ENCODE peak calls at places on chromosomes 2 and 18, in six cellular contexts. D is progenitor cell of endocrine pancreas, U is GM10248, G is astrocyte, M is uterus, K is thoracic aorta. R is an unnamed sample.

GRCh38 chr2:98569197-98569793 is 39.0 kb downstream of the COA5 start:
- DNase-seq in U (peak), G (no peak), K (no peak), D (peak), M (peak), R (peak)

GRCh38 chr2:146004470-146004869 is 1484.6 kb upstream of the ZEB2 start:
- DNase-seq in D (no peak), M (no peak), G (peak), U (no peak), K (no peak), R (no peak)

GRCh38 chr2:102033028-102033749 is 41.4 kb downstream of the IL1R2 start:
- DNase-seq in K (no peak), U (peak), D (no peak), G (peak), M (peak), R (peak)

GRCh38 chr2:135004005-135004746 is 43.1 kb downstream of the MAP3K19 start:
- DNase-seq in D (peak), M (peak), U (peak), K (no peak), G (peak), R (peak)

GRCh38 chr2:222442665-222443064 is 18.3 kb downstream of the SGPP2 start:
- DNase-seq in U (no peak), M (no peak), K (no peak), G (no peak), D (no peak), R (no peak)

GRCh38 chr2:168611091-168611490 is 155.0 kb downstream of the CERS6 start:
- DNase-seq in G (peak), M (no peak), U (no peak), K (no peak), D (no peak), R (no peak)

GRCh38 chr2:190791347-190791982 is 89.2 kb upstream of the GLS start:
- DNase-seq in D (no peak), M (peak), K (peak), G (peak), U (no peak), R (peak)

GRCh38 chr2:12109363-12110017 is 363.1 kb downstream of the LPIN1 start:
- DNase-seq in D (no peak), U (no peak), K (no peak), M (no peak), G (no peak), R (no peak)

GRCh38 chr2:109300582-109300981 is 171.6 kb downstream of the SH3RF3 start:
- DNase-seq in D (no peak), G (no peak), K (no peak), M (no peak), U (no peak), R (no peak)

GRCh38 chr2:33848486-33848885 is 249.4 kb upstream of the FAM98A start:
- DNase-seq in D (no peak), M (no peak), G (peak), K (no peak), U (no peak), R (no peak)

GRCh38 chr2:181517685-181518301 is 60.6 kb downstream of the ITGA4 start:
- DNase-seq in M (no peak), D (no peak), G (peak), K (no peak), U (no peak), R (no peak)

GRCh38 chr2:16625201-16625729 is 40.4 kb downstream of the CYRIA start:
- DNase-seq in D (no peak), U (no peak), G (no peak), M (no peak), K (no peak), R (peak)

GRCh38 chr2:95315801-95316411 is 18.8 kb downstream of the KCNIP3 start:
- DNase-seq in K (no peak), M (no peak), G (peak), D (no peak), U (no peak), R (no peak)

GRCh38 chr2:68708629-68709028 is 26.0 kb upstream of the ARHGAP25 start:
- DNase-seq in K (no peak), D (no peak), U (no peak), M (no peak), G (no peak), R (no peak)

GRCh38 chr2:48734576-48735303 is 20.8 kb downstream of the LHCGR start:
- DNase-seq in M (no peak), G (no peak), U (no peak), K (no peak), D (no peak), R (no peak)

GRCh38 chr2:42249887-42250286 is 80.7 kb downstream of the EML4 start:
- DNase-seq in G (peak), M (no peak), D (no peak), K (no peak), U (no peak), R (no peak)

GRCh38 chr2:172372436-172372835 is 55.0 kb upstream of the ITGA6 start:
- DNase-seq in K (no peak), M (no peak), D (no peak), G (no peak), U (no peak), R (no peak)

GRCh38 chr2:157929871-157930667 is 53.9 kb upstream of the ACVR1 start:
- DNase-seq in K (no peak), U (no peak), D (no peak), M (no peak), G (no peak), R (no peak)

GRCh38 chr2:236794074-236794473 is 224.4 kb downstream of the ACKR3 start:
- DNase-seq in D (no peak), G (no peak), U (no peak), K (no peak), M (no peak), R (no peak)

GRCh38 chr2:233981574-233982420 is 64.6 kb downstream of the TRPM8 start:
- DNase-seq in G (no peak), D (no peak), M (no peak), U (no peak), K (no peak), R (no peak)

GRCh38 chr2:10220516-10221391 is 82.0 kb upstream of the HPCAL1 start:
- DNase-seq in U (no peak), D (no peak), K (no peak), G (peak), M (no peak), R (no peak)

GRCh38 chr2:148135705-148136104 is 114.8 kb downstream of the MBD5 start:
- DNase-seq in K (no peak), G (no peak), M (no peak), U (no peak), D (no peak), R (no peak)

GRCh38 chr18:62860062-62860461 is 144.7 kb downstream of the PHLPP1 start:
- DNase-seq in U (no peak), K (no peak), D (no peak), G (no peak), M (no peak), R (no peak)

GRCh38 chr2:86695053-86695691 is 24.9 kb upstream of the RMND5A start:
- DNase-seq in M (no peak), G (peak), U (no peak), K (no peak), D (no peak), R (no peak)

GRCh38 chr2:191202881-191203397 is 42.3 kb upstream of the MYO1B start:
- DNase-seq in K (no peak), D (no peak), G (peak), M (peak), U (no peak), R (no peak)

GRCh38 chr2:75808039-75808438 is 97.3 kb upstream of the GCFC2 start:
- DNase-seq in K (no peak), G (no peak), D (no peak), M (no peak), U (no peak), R (no peak)

GRCh38 chr2:201490291-201490690 is 38.8 kb downstream of the STRADB start:
- DNase-seq in U (no peak), G (no peak), D (no peak), K (no peak), M (no peak), R (no peak)

GRCh38 chr2:35591886-35592285 is 763.7 kb upstream of the CRIM1 start:
- DNase-seq in D (no peak), K (no peak), G (no peak), U (no peak), M (no peak), R (no peak)

GRCh38 chr18:5424903-5425302 is 118.9 kb downstream of the EPB41L3 start:
- DNase-seq in G (peak), D (no peak), K (no peak), M (no peak), U (no peak), R (no peak)

GRCh38 chr2:186486651-186487647 is 889 bp downstream of the ZC3H15 start:
- DNase-seq in M (no peak), D (no peak), U (no peak), G (peak), K (no peak), R (no peak)

GRCh38 chr2:216692636-216693413 is 2.5 kb downstream of the IGFBP5 start:
- DNase-seq in G (peak), M (peak), K (peak), D (peak), U (peak), R (peak)

GRCh38 chr2:73868204-73868978 is 24.4 kb upstream of the ACTG2 start:
- DNase-seq in U (no peak), D (no peak), G (no peak), M (no peak), K (no peak), R (no peak)

GRCh38 chr2:160375802-160376469 is 117.7 kb downstream of the RBMS1 start:
- DNase-seq in D (no peak), M (no peak), G (peak), K (no peak), U (no peak), R (no peak)

GRCh38 chr18:10182009-10182624 is 268.3 kb downstream of the VAPA start:
- DNase-seq in M (no peak), D (no peak), G (no peak), K (no peak), U (no peak), R (no peak)

GRCh38 chr18:68991281-68991680 is 193.4 kb downstream of the CCDC102B start:
- DNase-seq in M (no peak), D (no peak), U (no peak), K (no peak), G (peak), R (no peak)

GRCh38 chr18:62897153-62897552 is 181.8 kb downstream of the PHLPP1 start:
- DNase-seq in G (peak), K (no peak), M (no peak), D (no peak), U (no peak), R (no peak)

GRCh38 chr2:120289221-120289906 is 36.7 kb downstream of the RALB start:
- DNase-seq in M (no peak), D (no peak), K (no peak), G (no peak), U (no peak), R (no peak)
- TF ChIP-seq CTCF in M (no peak), D (peak), K (no peak), G (peak), U (no peak), R (no peak)

GRCh38 chr2:240259924-240260529 is 119.6 kb upstream of the OTOS start:
- DNase-seq in U (no peak), G (no peak), K (no peak), D (peak), M (no peak), R (peak)
- TF ChIP-seq CTCF in U (no peak), G (no peak), K (no peak), D (no peak), M (no peak), R (no peak)

GRCh38 chr2:208057108-208057507 is 31.8 kb upstream of the PLEKHM3 start:
- DNase-seq in D (no peak), M (no peak), U (no peak), K (no peak), G (no peak), R (no peak)

GRCh38 chr2:208064220-208064951 is 39.1 kb upstream of the PLEKHM3 start:
- DNase-seq in K (no peak), M (no peak), G (peak), D (no peak), U (peak), R (no peak)

GRCh38 chr2:208065476-208065875 is 40.1 kb upstream of the PLEKHM3 start:
- DNase-seq in K (no peak), M (no peak), U (no peak), D (no peak), G (no peak), R (no peak)

GRCh38 chr2:208062113-208062512 is 36.8 kb upstream of the PLEKHM3 start:
- DNase-seq in K (no peak), D (no peak), G (peak), U (no peak), M (no peak), R (no peak)
- TF ChIP-seq CTCF in K (no peak), D (peak), G (peak), U (peak), M (no peak), R (no peak)

GRCh38 chr2:162330881-162331280 is 12.4 kb upstream of the IFIH1 start:
- DNase-seq in M (no peak), D (no peak), U (no peak), G (no peak), K (no peak), R (no peak)

GRCh38 chr2:162328424-162329157 is 10.1 kb upstream of the IFIH1 start:
- DNase-seq in G (no peak), K (no peak), M (no peak), D (no peak), U (peak), R (no peak)

DNA sequence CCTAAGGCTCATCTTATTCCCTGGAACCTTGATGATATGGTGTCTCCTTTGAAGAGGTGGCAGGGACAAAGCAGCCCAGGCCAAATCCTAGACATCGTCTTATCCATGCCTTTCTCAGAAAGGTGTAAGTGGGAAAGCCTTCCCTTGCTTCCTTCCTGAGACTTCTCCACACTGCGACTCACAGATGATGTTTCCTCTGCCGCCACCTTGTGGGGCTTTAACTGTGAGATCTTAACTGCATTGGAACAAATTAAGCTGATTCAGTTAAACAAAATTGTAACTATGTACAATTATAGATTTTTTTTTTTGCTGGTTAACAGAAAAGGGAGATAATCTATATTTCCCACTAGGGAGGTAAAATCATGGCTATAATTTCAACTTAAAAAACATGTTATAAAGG is 10.0 kb upstream of the GCA start:
- DNase-seq in K (no peak), D (no peak), M (no peak), G (no peak), U (no peak), R (no peak)
- TF ChIP-seq CTCF in K (no peak), D (peak), M (no peak), G (peak), U (peak), R (peak)

GRCh38 chr18:7196421-7196820 is 34.5 kb upstream of the LRRC30 start:
- DNase-seq in K (no peak), U (no peak), G (no peak), M (no peak), D (no peak), R (no peak)
- TF ChIP-seq CTCF in K (no peak), U (no peak), G (no peak), M (no peak), D (peak), R (no peak)

R was measured in tibial artery.